ENCODE peak calls at places on chromosomes 12 and 14, in ten cellular contexts. H is lung; S is CD4-positive, alpha-beta T cell; P is CD8-positive, alpha-beta T cell; G is pancreas; T is IMR-90; M is heart left ventricle; E is cardiac muscle cell; V is ovary; U is left ventricle myocardium inferior. K is an unnamed sample.

GRCh38 chr12:130013771-130014484 is 110.1 kb upstream of the TMEM132D start:
- DNase-seq in H (peak; percentile 34), S (no peak), P (no peak), G (no peak), T (no peak), M (no peak), E (peak; percentile 80), V (no peak), U (peak; percentile 22), K (peak; percentile 88)

GRCh38 chr12:43762596-43762995 is 3.8 kb downstream of the IRAK4 start:
- DNase-seq in H (no peak), S (no peak), P (no peak), G (no peak), T (no peak), M (no peak), E (no peak), V (no peak), U (no peak), K (no peak)

GRCh38 chr12:123282111-123282510 is 10.5 kb upstream of the CDK2AP1 start:
- DNase-seq in H (no peak), S (no peak), P (no peak), G (no peak), T (no peak), M (no peak), E (no peak), V (no peak), U (no peak), K (no peak)

GRCh38 chr12:87847147-87847546 is 182.1 kb downstream of the C12orf50 start:
- DNase-seq in H (no peak), S (no peak), P (no peak), G (no peak), T (no peak), M (no peak), E (no peak), V (no peak), U (no peak), K (no peak)

GRCh38 chr12:27246141-27246540 is 2.1 kb downstream of the STK38L start:
- DNase-seq in H (no peak), S (no peak), P (no peak), G (no peak), T (no peak), M (no peak), E (no peak), V (no peak), U (no peak), K (no peak)

GRCh38 chr12:99529966-99530365 is 117.6 kb upstream of the GARIN6 start:
- DNase-seq in H (no peak), S (no peak), P (no peak), G (no peak), T (peak; percentile 3), M (no peak), E (no peak), V (no peak), U (no peak), K (no peak)

GRCh38 chr12:806116-806805 is 53.9 kb downstream of the WNK1 start:
- DNase-seq in H (no peak), S (no peak), P (no peak), G (no peak), T (peak; percentile 50), M (no peak), E (no peak), V (no peak), U (no peak), K (no peak)

GRCh38 chr12:55933158-55933798 is 2.3 kb downstream of the DGKA start:
- DNase-seq in H (no peak), S (no peak), P (peak; percentile 21), G (no peak), T (no peak), M (no peak), E (no peak), V (no peak), U (no peak), K (no peak)

GRCh38 chr14:30240685-30241084 is 313.0 kb upstream of the PRKD1 start:
- DNase-seq in H (no peak), S (no peak), P (no peak), G (no peak), T (peak; percentile 37), M (no peak), E (no peak), V (no peak), U (no peak), K (no peak)

GRCh38 chr12:83996671-83997070 is 915.9 kb downstream of the SLC6A15 start:
- DNase-seq in H (no peak), S (no peak), P (no peak), G (no peak), T (no peak), M (no peak), E (no peak), V (no peak), U (no peak), K (no peak)

GRCh38 chr14:22226381-22226780 is 362.6 kb downstream of the DAD1 start:
- DNase-seq in H (no peak), S (peak; percentile 5), P (no peak), G (no peak), T (peak; percentile 59), M (no peak), E (no peak), V (no peak), U (no peak), K (no peak)
- TF ChIP-seq CTCF in H (no peak), S (no peak), P (no peak), G (no peak), T (peak; percentile 46), M (no peak), E (no peak), V (no peak), U (no peak), K (no peak)

DNA sequence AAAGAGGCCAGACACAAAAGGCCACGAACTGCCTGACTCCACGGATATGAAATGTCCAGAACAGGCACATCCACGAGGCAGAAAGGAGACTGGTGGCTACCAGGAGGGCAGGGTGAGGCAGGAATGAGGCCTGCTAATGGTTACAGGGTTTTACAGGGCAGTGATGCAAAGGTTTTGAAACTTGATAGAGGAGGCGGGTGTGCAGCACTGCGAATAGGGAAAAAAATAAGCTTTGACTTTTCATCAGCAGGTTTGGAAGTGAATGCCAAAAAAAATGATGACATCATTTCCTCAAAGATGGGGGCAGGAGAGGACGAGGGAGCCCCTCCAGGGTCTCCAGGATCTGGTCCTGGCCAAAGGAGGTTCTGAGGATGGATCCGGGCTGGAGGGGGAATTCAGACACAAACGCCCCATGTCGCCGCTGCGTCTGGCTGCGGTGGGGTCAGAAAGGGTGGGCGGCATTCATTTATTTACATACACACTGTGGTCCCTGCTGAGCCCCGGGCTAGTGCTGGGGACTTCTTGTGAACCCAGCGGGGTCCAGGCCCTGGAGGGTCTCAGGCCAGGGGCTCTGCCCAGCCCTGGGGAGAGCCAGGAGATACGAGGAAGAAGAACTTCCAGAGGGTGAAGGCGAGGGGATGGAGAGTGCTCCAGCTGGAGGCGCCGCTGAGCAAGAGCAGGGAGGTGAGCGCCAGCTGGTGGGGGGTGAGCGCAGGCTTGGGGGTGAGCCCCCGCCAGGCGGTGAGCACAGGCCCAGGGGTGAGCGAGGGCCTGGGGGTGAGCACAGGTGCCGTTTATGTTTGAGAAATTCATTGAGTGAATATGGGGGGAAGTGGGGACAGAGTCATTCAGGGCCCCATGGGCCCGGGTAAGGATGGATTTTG is 68.3 kb downstream of the NCOR2 start:
- DNase-seq in H (no peak), S (no peak), P (no peak), G (no peak), T (peak; percentile 67), M (no peak), E (no peak), V (no peak), U (no peak), K (no peak)
- H3K27ac ChIP-seq in H (peak overlapping the region; percentile 23), S (no peak overlapping the region), P (no peak overlapping the region), G (peak overlapping the region; percentile 14), T (peak overlapping the region; percentile 40), M (peak overlapping the region; percentile 59), E (peak overlapping the region; percentile 95), V (peak overlapping the region; percentile 37), U (peak overlapping the region; percentile 83), K (no peak overlapping the region)

GRCh38 chr12:24840046-24840800 is 108.7 kb downstream of the BCAT1 start:
- DNase-seq in H (no peak), S (no peak), P (no peak), G (no peak), T (peak; percentile 80), M (no peak), E (no peak), V (no peak), U (no peak), K (no peak)
- TF ChIP-seq CTCF in H (no peak), S (no peak), P (no peak), G (no peak), T (no peak), M (no peak), E (no peak), V (no peak), U (no peak), K (no peak)

GRCh38 chr12:69238589-69239285 is 632 bp upstream of the CPSF6 start:
- DNase-seq in H (no peak), S (no peak), P (no peak), G (no peak), T (no peak), M (no peak), E (no peak), V (no peak), U (no peak), K (no peak)

GRCh38 chr12:69239286-69239921 is at the start of gene CPSF6:
- DNase-seq in H (peak; percentile 96), S (peak; percentile 94), P (peak; percentile 98), G (peak; percentile 97), T (peak; percentile 84), M (peak; percentile 97), E (peak; percentile 98), V (peak; percentile 96), U (peak; percentile 97), K (peak; percentile 89)

GRCh38 chr12:69241444-69242092 is 2.2 kb downstream of the CPSF6 start:
- DNase-seq in H (no peak), S (no peak), P (no peak), G (no peak), T (peak; percentile 10), M (no peak), E (no peak), V (no peak), U (no peak), K (no peak)

GRCh38 chr12:69240625-69240984 is 1.2 kb downstream of the CPSF6 start:
- DNase-seq in H (no peak), S (peak; percentile 26), P (peak; percentile 24), G (no peak), T (peak; percentile 11), M (no peak), E (peak; percentile 21), V (no peak), U (no peak), K (no peak)

GRCh38 chr12:69239922-69240624 is 704 bp downstream of the CPSF6 start:
- DNase-seq in H (peak; percentile 46), S (peak; percentile 24), P (peak; percentile 50), G (peak; percentile 48), T (peak; percentile 15), M (peak; percentile 47), E (peak; percentile 68), V (peak; percentile 34), U (peak; percentile 43), K (peak; percentile 34)
- H3K27ac ChIP-seq in H (peak overlapping the region; percentile 93), S (peak overlapping the region; percentile 85), P (peak overlapping the region; percentile 68), G (peak overlapping the region; percentile 91), T (peak overlapping the region; percentile 75), M (peak overlapping the region; percentile 96), E (peak overlapping the region; percentile 95), V (peak overlapping the region; percentile 88), U (peak overlapping the region; percentile 97), K (peak overlapping the region; percentile 88)

GRCh38 chr12:50101663-50102062 is 2.1 kb upstream of the GPD1 start:
- DNase-seq in H (no peak), S (no peak), P (no peak), G (no peak), T (peak; percentile 68), M (no peak), E (peak; percentile 58), V (no peak), U (no peak), K (no peak)
- TF ChIP-seq CTCF in H (no peak), S (no peak), P (no peak), G (peak; percentile 9), T (peak; percentile 54), M (no peak), E (peak; percentile 57), V (peak; percentile 23), U (peak; percentile 48), K (no peak)

GRCh38 chr14:99579903-99580570 is 24.0 kb downstream of the CCDC85C start:
- DNase-seq in H (peak; percentile 68), S (no peak), P (no peak), G (no peak), T (peak; percentile 77), M (no peak), E (peak; percentile 68), V (no peak), U (no peak), K (no peak)
- H3K27ac ChIP-seq in H (peak overlapping the region; percentile 87), S (no peak overlapping the region), P (no peak overlapping the region), G (peak overlapping the region; percentile 81), T (peak overlapping the region; percentile 72), M (no peak overlapping the region), E (peak overlapping the region; percentile 94), V (no peak overlapping the region), U (peak overlapping the region; percentile 80), K (no peak overlapping the region)